ENCODE peak calls at places on chromosomes 11 and 22, in ten cellular contexts. One of them, this sample, is unnamed.

GRCh38 chr22:45877651-45878050 is 99.3 kb downstream of the WNT7B start:
- DNase-seq in iris pigment epithelial cell: no peak
- DNase-seq in spleen: peak
- DNase-seq in M059J: no peak
- DNase-seq in LHCN-M2: no peak
- DNase-seq in stimulated activated CD8-positive, alpha-beta memory T cell treated with anti-CD3 and anti-CD28 coated beads, Interleukin-7, amount 100 ng/mL, for 1 hour: no peak
- DNase-seq in GM13976: no peak
- DNase-seq in NCI-H1105: peak
- DNase-seq in hippocampal formation: no peak
- DNase-seq in D341Med: no peak
- DNase-seq in this sample: no peak

GRCh38 chr11:29272019-29272654 is 744.7 kb downstream of the KCNA4 start:
- DNase-seq in LHCN-M2: peak
- DNase-seq in M059J: peak
- DNase-seq in spleen: no peak
- DNase-seq in GM13976: no peak
- DNase-seq in iris pigment epithelial cell: peak
- DNase-seq in stimulated activated CD8-positive, alpha-beta memory T cell treated with anti-CD3 and anti-CD28 coated beads, Interleukin-7, amount 100 ng/mL, for 1 hour: no peak
- DNase-seq in D341Med: peak
- DNase-seq in hippocampal formation: no peak
- DNase-seq in NCI-H1105: no peak
- DNase-seq in this sample: no peak

GRCh38 chr11:68212421-68213134 is 518 bp downstream of the KMT5B start:
- DNase-seq in iris pigment epithelial cell: peak
- DNase-seq in NCI-H1105: peak
- DNase-seq in spleen: peak
- DNase-seq in M059J: peak
- DNase-seq in hippocampal formation: peak
- DNase-seq in LHCN-M2: peak
- DNase-seq in D341Med: peak
- DNase-seq in GM13976: peak
- DNase-seq in stimulated activated CD8-positive, alpha-beta memory T cell treated with anti-CD3 and anti-CD28 coated beads, Interleukin-7, amount 100 ng/mL, for 1 hour: peak
- DNase-seq in this sample: peak

GRCh38 chr11:77117485-77117884 is 10.6 kb upstream of the MYO7A start:
- DNase-seq in hippocampal formation: no peak
- DNase-seq in LHCN-M2: no peak
- DNase-seq in stimulated activated CD8-positive, alpha-beta memory T cell treated with anti-CD3 and anti-CD28 coated beads, Interleukin-7, amount 100 ng/mL, for 1 hour: no peak
- DNase-seq in spleen: no peak
- DNase-seq in NCI-H1105: no peak
- DNase-seq in iris pigment epithelial cell: no peak
- DNase-seq in D341Med: no peak
- DNase-seq in M059J: no peak
- DNase-seq in GM13976: no peak
- DNase-seq in this sample: peak

GRCh38 chr11:102026975-102027374 is 20.3 kb upstream of the CFAP300 start:
- DNase-seq in LHCN-M2: no peak
- DNase-seq in spleen: no peak
- DNase-seq in hippocampal formation: no peak
- DNase-seq in D341Med: no peak
- DNase-seq in M059J: peak
- DNase-seq in iris pigment epithelial cell: no peak
- DNase-seq in NCI-H1105: no peak
- DNase-seq in GM13976: no peak
- DNase-seq in stimulated activated CD8-positive, alpha-beta memory T cell treated with anti-CD3 and anti-CD28 coated beads, Interleukin-7, amount 100 ng/mL, for 1 hour: no peak
- DNase-seq in this sample: no peak

GRCh38 chr11:67666676-67667489 is 7.5 kb downstream of the ALDH3B2 start:
- DNase-seq in D341Med: peak
- DNase-seq in LHCN-M2: no peak
- DNase-seq in spleen: no peak
- DNase-seq in GM13976: peak
- DNase-seq in M059J: no peak
- DNase-seq in NCI-H1105: no peak
- DNase-seq in iris pigment epithelial cell: no peak
- DNase-seq in hippocampal formation: no peak
- DNase-seq in stimulated activated CD8-positive, alpha-beta memory T cell treated with anti-CD3 and anti-CD28 coated beads, Interleukin-7, amount 100 ng/mL, for 1 hour: no peak
- DNase-seq in this sample: no peak

GRCh38 chr11:130180491-130180890 is 20.9 kb downstream of the ST14 start:
- DNase-seq in LHCN-M2: no peak
- DNase-seq in iris pigment epithelial cell: peak
- DNase-seq in GM13976: no peak
- DNase-seq in spleen: no peak
- DNase-seq in D341Med: no peak
- DNase-seq in NCI-H1105: no peak
- DNase-seq in M059J: peak
- DNase-seq in hippocampal formation: no peak
- DNase-seq in stimulated activated CD8-positive, alpha-beta memory T cell treated with anti-CD3 and anti-CD28 coated beads, Interleukin-7, amount 100 ng/mL, for 1 hour: no peak
- DNase-seq in this sample: peak

GRCh38 chr22:46884365-46884764 is 121.9 kb downstream of the TBC1D22A start:
- DNase-seq in NCI-H1105: no peak
- DNase-seq in stimulated activated CD8-positive, alpha-beta memory T cell treated with anti-CD3 and anti-CD28 coated beads, Interleukin-7, amount 100 ng/mL, for 1 hour: no peak
- DNase-seq in D341Med: no peak
- DNase-seq in hippocampal formation: no peak
- DNase-seq in M059J: no peak
- DNase-seq in spleen: no peak
- DNase-seq in LHCN-M2: no peak
- DNase-seq in GM13976: no peak
- DNase-seq in iris pigment epithelial cell: no peak
- DNase-seq in this sample: no peak

GRCh38 chr11:77842451-77843121 is 21.6 kb downstream of the AAMDC start:
- DNase-seq in hippocampal formation: no peak
- DNase-seq in M059J: peak
- DNase-seq in stimulated activated CD8-positive, alpha-beta memory T cell treated with anti-CD3 and anti-CD28 coated beads, Interleukin-7, amount 100 ng/mL, for 1 hour: no peak
- DNase-seq in GM13976: no peak
- DNase-seq in NCI-H1105: no peak
- DNase-seq in spleen: no peak
- DNase-seq in D341Med: no peak
- DNase-seq in LHCN-M2: peak
- DNase-seq in iris pigment epithelial cell: peak
- DNase-seq in this sample: no peak

GRCh38 chr11:118939948-118940598 is 14.3 kb upstream of the BCL9L start:
- DNase-seq in iris pigment epithelial cell: peak
- DNase-seq in NCI-H1105: no peak
- DNase-seq in spleen: peak
- DNase-seq in LHCN-M2: no peak
- DNase-seq in GM13976: peak
- DNase-seq in stimulated activated CD8-positive, alpha-beta memory T cell treated with anti-CD3 and anti-CD28 coated beads, Interleukin-7, amount 100 ng/mL, for 1 hour: no peak
- DNase-seq in D341Med: peak
- DNase-seq in hippocampal formation: no peak
- DNase-seq in M059J: no peak
- DNase-seq in this sample: no peak

GRCh38 chr22:31488988-31489617 is 539 bp downstream of the EIF4ENIF1 start:
- DNase-seq in hippocampal formation: no peak
- DNase-seq in stimulated activated CD8-positive, alpha-beta memory T cell treated with anti-CD3 and anti-CD28 coated beads, Interleukin-7, amount 100 ng/mL, for 1 hour: no peak
- DNase-seq in D341Med: no peak
- DNase-seq in spleen: peak
- DNase-seq in NCI-H1105: no peak
- DNase-seq in iris pigment epithelial cell: peak
- DNase-seq in GM13976: peak
- DNase-seq in M059J: peak
- DNase-seq in LHCN-M2: peak
- DNase-seq in this sample: no peak

GRCh38 chr11:66768088-66768521 is 39.1 kb upstream of the SPTBN2 start:
- DNase-seq in iris pigment epithelial cell: peak
- DNase-seq in M059J: no peak
- DNase-seq in NCI-H1105: no peak
- DNase-seq in LHCN-M2: no peak
- DNase-seq in D341Med: no peak
- DNase-seq in spleen: no peak
- DNase-seq in hippocampal formation: no peak
- DNase-seq in stimulated activated CD8-positive, alpha-beta memory T cell treated with anti-CD3 and anti-CD28 coated beads, Interleukin-7, amount 100 ng/mL, for 1 hour: no peak
- DNase-seq in GM13976: no peak
- DNase-seq in this sample: peak

GRCh38 chr22:38941488-38941987 is 15.9 kb upstream of the APOBEC3A start:
- DNase-seq in NCI-H1105: no peak
- DNase-seq in GM13976: peak
- DNase-seq in M059J: no peak
- DNase-seq in hippocampal formation: no peak
- DNase-seq in LHCN-M2: no peak
- DNase-seq in iris pigment epithelial cell: no peak
- DNase-seq in spleen: no peak
- DNase-seq in D341Med: peak
- DNase-seq in stimulated activated CD8-positive, alpha-beta memory T cell treated with anti-CD3 and anti-CD28 coated beads, Interleukin-7, amount 100 ng/mL, for 1 hour: no peak
- DNase-seq in this sample: no peak

GRCh38 chr22:29308791-29309262 is 2.4 kb downstream of the GAS2L1 start:
- DNase-seq in iris pigment epithelial cell: peak
- DNase-seq in stimulated activated CD8-positive, alpha-beta memory T cell treated with anti-CD3 and anti-CD28 coated beads, Interleukin-7, amount 100 ng/mL, for 1 hour: no peak
- DNase-seq in LHCN-M2: peak
- DNase-seq in hippocampal formation: no peak
- DNase-seq in M059J: peak
- DNase-seq in GM13976: peak
- DNase-seq in NCI-H1105: no peak
- DNase-seq in D341Med: no peak
- DNase-seq in spleen: no peak
- DNase-seq in this sample: no peak

GRCh38 chr11:83009999-83010398 is 61.7 kb downstream of the RAB30 start:
- DNase-seq in LHCN-M2: no peak
- DNase-seq in GM13976: no peak
- DNase-seq in M059J: no peak
- DNase-seq in NCI-H1105: no peak
- DNase-seq in iris pigment epithelial cell: no peak
- DNase-seq in hippocampal formation: no peak
- DNase-seq in stimulated activated CD8-positive, alpha-beta memory T cell treated with anti-CD3 and anti-CD28 coated beads, Interleukin-7, amount 100 ng/mL, for 1 hour: no peak
- DNase-seq in D341Med: no peak
- DNase-seq in spleen: no peak
- DNase-seq in this sample: no peak

GRCh38 chr22:19510919-19511341 is 13.3 kb downstream of the CLDN5 start:
- DNase-seq in D341Med: no peak
- DNase-seq in LHCN-M2: peak
- DNase-seq in M059J: no peak
- DNase-seq in iris pigment epithelial cell: no peak
- DNase-seq in NCI-H1105: no peak
- DNase-seq in GM13976: no peak
- DNase-seq in hippocampal formation: no peak
- DNase-seq in stimulated activated CD8-positive, alpha-beta memory T cell treated with anti-CD3 and anti-CD28 coated beads, Interleukin-7, amount 100 ng/mL, for 1 hour: no peak
- DNase-seq in spleen: no peak
- DNase-seq in this sample: no peak

GRCh38 chr11:125281831-125282595 is 117.5 kb downstream of the PKNOX2 start:
- DNase-seq in stimulated activated CD8-positive, alpha-beta memory T cell treated with anti-CD3 and anti-CD28 coated beads, Interleukin-7, amount 100 ng/mL, for 1 hour: no peak
- DNase-seq in D341Med: peak
- DNase-seq in GM13976: no peak
- DNase-seq in M059J: peak
- DNase-seq in LHCN-M2: peak
- DNase-seq in NCI-H1105: no peak
- DNase-seq in hippocampal formation: no peak
- DNase-seq in iris pigment epithelial cell: no peak
- DNase-seq in spleen: no peak
- DNase-seq in this sample: no peak

GRCh38 chr11:65434667-65435179 is 12.1 kb downstream of the NEAT1 start:
- DNase-seq in NCI-H1105: no peak
- DNase-seq in LHCN-M2: peak
- DNase-seq in stimulated activated CD8-positive, alpha-beta memory T cell treated with anti-CD3 and anti-CD28 coated beads, Interleukin-7, amount 100 ng/mL, for 1 hour: no peak
- DNase-seq in spleen: no peak
- DNase-seq in M059J: peak
- DNase-seq in iris pigment epithelial cell: peak
- DNase-seq in GM13976: no peak
- DNase-seq in hippocampal formation: no peak
- DNase-seq in D341Med: no peak
- DNase-seq in this sample: no peak

GRCh38 chr11:44977493-44977984 is 26.9 kb upstream of the TP53I11 start:
- DNase-seq in D341Med: peak
- DNase-seq in iris pigment epithelial cell: peak
- DNase-seq in NCI-H1105: no peak
- DNase-seq in LHCN-M2: peak
- DNase-seq in GM13976: no peak
- DNase-seq in M059J: peak
- DNase-seq in stimulated activated CD8-positive, alpha-beta memory T cell treated with anti-CD3 and anti-CD28 coated beads, Interleukin-7, amount 100 ng/mL, for 1 hour: no peak
- DNase-seq in spleen: no peak
- DNase-seq in hippocampal formation: no peak
- DNase-seq in this sample: no peak

GRCh38 chr11:35389897-35390462 is 29.4 kb downstream of the SLC1A2 start:
- DNase-seq in LHCN-M2: no peak
- DNase-seq in NCI-H1105: no peak
- DNase-seq in stimulated activated CD8-positive, alpha-beta memory T cell treated with anti-CD3 and anti-CD28 coated beads, Interleukin-7, amount 100 ng/mL, for 1 hour: no peak
- DNase-seq in GM13976: peak
- DNase-seq in spleen: no peak
- DNase-seq in D341Med: no peak
- DNase-seq in hippocampal formation: no peak
- DNase-seq in M059J: no peak
- DNase-seq in iris pigment epithelial cell: no peak
- DNase-seq in this sample: peak

GRCh38 chr22:35368386-35368785 is 12.5 kb upstream of the HMOX1 start:
- DNase-seq in spleen: no peak
- DNase-seq in stimulated activated CD8-positive, alpha-beta memory T cell treated with anti-CD3 and anti-CD28 coated beads, Interleukin-7, amount 100 ng/mL, for 1 hour: no peak
- DNase-seq in GM13976: no peak
- DNase-seq in D341Med: no peak
- DNase-seq in LHCN-M2: no peak
- DNase-seq in hippocampal formation: no peak
- DNase-seq in NCI-H1105: no peak
- DNase-seq in M059J: no peak
- DNase-seq in iris pigment epithelial cell: no peak
- DNase-seq in this sample: no peak

GRCh38 chr22:41812805-41813545 is 12.5 kb downstream of the CCDC134 start:
- DNase-seq in GM13976: no peak
- DNase-seq in hippocampal formation: no peak
- DNase-seq in spleen: no peak
- DNase-seq in M059J: no peak
- DNase-seq in NCI-H1105: no peak
- DNase-seq in LHCN-M2: no peak
- DNase-seq in D341Med: peak
- DNase-seq in iris pigment epithelial cell: no peak
- DNase-seq in stimulated activated CD8-positive, alpha-beta memory T cell treated with anti-CD3 and anti-CD28 coated beads, Interleukin-7, amount 100 ng/mL, for 1 hour: no peak
- DNase-seq in this sample: no peak

GRCh38 chr11:13055200-13055599 is 46.1 kb downstream of the RASSF10 start:
- DNase-seq in NCI-H1105: no peak
- DNase-seq in spleen: no peak
- DNase-seq in D341Med: no peak
- DNase-seq in GM13976: no peak
- DNase-seq in hippocampal formation: no peak
- DNase-seq in iris pigment epithelial cell: no peak
- DNase-seq in M059J: no peak
- DNase-seq in LHCN-M2: no peak
- DNase-seq in stimulated activated CD8-positive, alpha-beta memory T cell treated with anti-CD3 and anti-CD28 coated beads, Interleukin-7, amount 100 ng/mL, for 1 hour: no peak
- DNase-seq in this sample: no peak

GRCh38 chr11:75785187-75785586 is 16.6 kb downstream of the DGAT2 start:
- DNase-seq in stimulated activated CD8-positive, alpha-beta memory T cell treated with anti-CD3 and anti-CD28 coated beads, Interleukin-7, amount 100 ng/mL, for 1 hour: no peak
- DNase-seq in hippocampal formation: no peak
- DNase-seq in D341Med: no peak
- DNase-seq in spleen: peak
- DNase-seq in M059J: no peak
- DNase-seq in GM13976: no peak
- DNase-seq in NCI-H1105: no peak
- DNase-seq in iris pigment epithelial cell: no peak
- DNase-seq in LHCN-M2: no peak
- DNase-seq in this sample: no peak

GRCh38 chr22:46660604-46661201 is 40.5 kb downstream of the GRAMD4 start:
- DNase-seq in hippocampal formation: no peak
- DNase-seq in D341Med: no peak
- DNase-seq in stimulated activated CD8-positive, alpha-beta memory T cell treated with anti-CD3 and anti-CD28 coated beads, Interleukin-7, amount 100 ng/mL, for 1 hour: no peak
- DNase-seq in spleen: no peak
- DNase-seq in GM13976: no peak
- DNase-seq in M059J: no peak
- DNase-seq in NCI-H1105: peak
- DNase-seq in LHCN-M2: no peak
- DNase-seq in iris pigment epithelial cell: no peak
- DNase-seq in this sample: peak

GRCh38 chr11:45860764-45861510 is 13.7 kb downstream of the CRY2 start:
- DNase-seq in stimulated activated CD8-positive, alpha-beta memory T cell treated with anti-CD3 and anti-CD28 coated beads, Interleukin-7, amount 100 ng/mL, for 1 hour: no peak
- DNase-seq in M059J: no peak
- DNase-seq in NCI-H1105: no peak
- DNase-seq in LHCN-M2: no peak
- DNase-seq in GM13976: no peak
- DNase-seq in hippocampal formation: no peak
- DNase-seq in spleen: no peak
- DNase-seq in iris pigment epithelial cell: no peak
- DNase-seq in D341Med: no peak
- DNase-seq in this sample: no peak

GRCh38 chr11:120645639-120646038 is 134.1 kb downstream of the GRIK4 start:
- DNase-seq in LHCN-M2: no peak
- DNase-seq in D341Med: no peak
- DNase-seq in hippocampal formation: no peak
- DNase-seq in stimulated activated CD8-positive, alpha-beta memory T cell treated with anti-CD3 and anti-CD28 coated beads, Interleukin-7, amount 100 ng/mL, for 1 hour: no peak
- DNase-seq in GM13976: no peak
- DNase-seq in NCI-H1105: peak
- DNase-seq in M059J: no peak
- DNase-seq in iris pigment epithelial cell: no peak
- DNase-seq in spleen: peak
- DNase-seq in this sample: peak

GRCh38 chr22:27686534-27686933 is 115.0 kb downstream of the MN1 start:
- DNase-seq in D341Med: no peak
- DNase-seq in iris pigment epithelial cell: peak
- DNase-seq in NCI-H1105: no peak
- DNase-seq in LHCN-M2: peak
- DNase-seq in GM13976: no peak
- DNase-seq in stimulated activated CD8-positive, alpha-beta memory T cell treated with anti-CD3 and anti-CD28 coated beads, Interleukin-7, amount 100 ng/mL, for 1 hour: no peak
- DNase-seq in M059J: peak
- DNase-seq in hippocampal formation: peak
- DNase-seq in spleen: no peak
- DNase-seq in this sample: no peak